ENCODE peak calls at places on chromosomes 13 and 19, in five cellular contexts. One of them, this sample, is unnamed.

GRCh38 chr13:80884031-80884785 is 543.3 kb upstream of the SPRY2 start:
- DNase-seq in IMR-90: no peak
- DNase-seq in prostate gland: no peak
- DNase-seq in uterus: no peak
- DNase-seq in suprapubic skin: no peak
- DNase-seq in this sample: no peak

GRCh38 chr19:4504297-4504701 is 14.0 kb downstream of the PLIN4 start:
- DNase-seq in IMR-90: no peak
- DNase-seq in prostate gland: no peak
- DNase-seq in uterus: no peak
- DNase-seq in suprapubic skin: no peak
- DNase-seq in this sample: no peak

GRCh38 chr13:51246411-51247298 is 24.5 kb downstream of the FAM124A start:
- DNase-seq in IMR-90: no peak
- DNase-seq in prostate gland: peak; percentile 43
- DNase-seq in uterus: no peak
- DNase-seq in suprapubic skin: no peak
- DNase-seq in this sample: no peak

GRCh38 chr19:3524075-3524842 is 14.7 kb upstream of the TEKTIP1 start:
- DNase-seq in IMR-90: no peak
- DNase-seq in prostate gland: no peak
- DNase-seq in uterus: no peak
- DNase-seq in suprapubic skin: peak; percentile 50
- DNase-seq in this sample: no peak

GRCh38 chr13:43134896-43135295 is 111.5 kb downstream of the DNAJC15 start:
- DNase-seq in IMR-90: no peak
- DNase-seq in prostate gland: no peak
- DNase-seq in uterus: no peak
- DNase-seq in suprapubic skin: no peak
- DNase-seq in this sample: no peak

GRCh38 chr19:29858000-29858596 is 46.3 kb downstream of the CCNE1 start:
- DNase-seq in IMR-90: no peak
- DNase-seq in prostate gland: no peak
- DNase-seq in uterus: no peak
- DNase-seq in suprapubic skin: no peak
- DNase-seq in this sample: peak; percentile 50

GRCh38 chr19:48964205-48965032 is 690 bp upstream of the FTL start:
- DNase-seq in IMR-90: peak; percentile 44
- DNase-seq in prostate gland: no peak
- DNase-seq in uterus: no peak
- DNase-seq in suprapubic skin: no peak
- DNase-seq in this sample: peak; percentile 56

GRCh38 chr13:89783221-89783755 is 1564.2 kb upstream of the MIR17HG start:
- DNase-seq in IMR-90: no peak
- DNase-seq in prostate gland: no peak
- DNase-seq in uterus: no peak
- DNase-seq in suprapubic skin: no peak
- DNase-seq in this sample: no peak

GRCh38 chr19:1561236-1561842 is 6.8 kb downstream of the MEX3D start:
- DNase-seq in IMR-90: no peak
- DNase-seq in prostate gland: no peak
- DNase-seq in uterus: no peak
- DNase-seq in suprapubic skin: no peak
- DNase-seq in this sample: no peak

GRCh38 chr19:6752257-6753177 is 13.0 kb downstream of the TRIP10 start:
- DNase-seq in IMR-90: no peak
- DNase-seq in prostate gland: no peak
- DNase-seq in uterus: no peak
- DNase-seq in suprapubic skin: no peak
- DNase-seq in this sample: no peak

GRCh38 chr13:43573361-43573740 is 213.4 kb downstream of the ENOX1 start:
- DNase-seq in IMR-90: no peak
- DNase-seq in prostate gland: no peak
- DNase-seq in uterus: no peak
- DNase-seq in suprapubic skin: no peak
- DNase-seq in this sample: no peak

GRCh38 chr13:20492036-20492435 is 33.6 kb downstream of the CRYL1 start:
- DNase-seq in IMR-90: no peak
- DNase-seq in prostate gland: no peak
- DNase-seq in uterus: no peak
- DNase-seq in suprapubic skin: no peak
- DNase-seq in this sample: no peak

GRCh38 chr13:114236224-114236623 is 1.5 kb downstream of the CDC16 start:
- DNase-seq in IMR-90: no peak
- DNase-seq in prostate gland: no peak
- DNase-seq in uterus: no peak
- DNase-seq in suprapubic skin: no peak
- DNase-seq in this sample: no peak

GRCh38 chr19:17871032-17871877 is 490 bp upstream of the SLC5A5 start:
- DNase-seq in IMR-90: no peak
- DNase-seq in prostate gland: no peak
- DNase-seq in uterus: no peak
- DNase-seq in suprapubic skin: no peak
- DNase-seq in this sample: no peak

GRCh38 chr19:14363203-14364097 is 17.8 kb upstream of the ADGRE5 start:
- DNase-seq in IMR-90: peak; percentile 42
- DNase-seq in prostate gland: peak; percentile 16
- DNase-seq in uterus: peak; percentile 92
- DNase-seq in suprapubic skin: peak; percentile 72
- DNase-seq in this sample: peak; percentile 50

GRCh38 chr19:35015576-35016351 is 14.5 kb upstream of the SCN1B start:
- DNase-seq in IMR-90: peak; percentile 64
- DNase-seq in prostate gland: no peak
- DNase-seq in uterus: peak; percentile 71
- DNase-seq in suprapubic skin: no peak
- DNase-seq in this sample: no peak

GRCh38 chr13:20065516-20065915 is 95.3 kb downstream of the GJA3 start:
- DNase-seq in IMR-90: no peak
- DNase-seq in prostate gland: no peak
- DNase-seq in uterus: no peak
- DNase-seq in suprapubic skin: no peak
- DNase-seq in this sample: no peak

GRCh38 chr13:40812102-40812501 is 22.7 kb downstream of the SLC25A15 start:
- DNase-seq in IMR-90: no peak
- DNase-seq in prostate gland: no peak
- DNase-seq in uterus: no peak
- DNase-seq in suprapubic skin: no peak
- DNase-seq in this sample: no peak

GRCh38 chr13:23794267-23795161 is 94.7 kb downstream of the MIPEP start:
- DNase-seq in IMR-90: peak; percentile 85
- DNase-seq in prostate gland: no peak
- DNase-seq in uterus: no peak
- DNase-seq in suprapubic skin: no peak
- DNase-seq in this sample: no peak

GRCh38 chr13:35496761-35497386 is 20.4 kb upstream of the MAB21L1 start:
- DNase-seq in IMR-90: no peak
- DNase-seq in prostate gland: no peak
- DNase-seq in uterus: no peak
- DNase-seq in suprapubic skin: no peak
- DNase-seq in this sample: no peak

GRCh38 chr13:63190742-63191141 is 1775.1 kb upstream of the PCDH20 start:
- DNase-seq in IMR-90: peak; percentile 53
- DNase-seq in prostate gland: no peak
- DNase-seq in uterus: no peak
- DNase-seq in suprapubic skin: no peak
- DNase-seq in this sample: no peak
- TF ChIP-seq POLR2A in IMR-90: no peak
- TF ChIP-seq POLR2A in prostate gland: no peak
- TF ChIP-seq POLR2A in uterus: no peak
- TF ChIP-seq POLR2A in suprapubic skin: no peak
- TF ChIP-seq POLR2A in this sample: no peak

DNA sequence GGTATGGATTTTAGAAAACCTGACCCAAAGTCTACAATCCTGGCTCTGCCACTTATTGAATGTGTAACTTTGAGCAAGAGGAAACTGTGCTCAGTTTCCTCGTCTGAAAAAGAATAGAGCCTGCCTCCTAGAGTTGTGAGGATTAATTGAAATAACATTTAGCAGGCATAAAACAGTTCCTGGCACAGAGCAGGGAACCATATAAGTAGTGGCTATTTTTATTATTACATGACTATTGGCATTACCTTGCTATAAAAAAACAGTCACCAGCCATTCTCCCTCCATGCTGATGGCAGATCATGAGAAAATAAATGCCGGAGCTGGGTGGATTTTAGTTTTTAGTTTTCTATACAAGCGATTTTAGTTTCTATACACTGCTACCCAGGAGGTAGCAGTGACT is 5.8 kb downstream of the DOCK9 start:
- DNase-seq in IMR-90: no peak
- DNase-seq in prostate gland: no peak
- DNase-seq in uterus: no peak
- DNase-seq in suprapubic skin: no peak
- DNase-seq in this sample: no peak
- H3K4me1 ChIP-seq in IMR-90: peaks cover 6% of the 10 kb centered on the region
- H3K4me1 ChIP-seq in prostate gland: peaks cover 3% of the 10 kb centered on the region
- H3K4me1 ChIP-seq in uterus: no peaks in the 10 kb centered on the region
- H3K4me1 ChIP-seq in suprapubic skin: peaks cover 60% of the 10 kb centered on the region
- H3K4me1 ChIP-seq in this sample: peaks cover 4% of the 10 kb centered on the region

GRCh38 chr13:71659427-71659826 is 207.6 kb downstream of the DACH1 start:
- DNase-seq in IMR-90: no peak
- DNase-seq in prostate gland: no peak
- DNase-seq in uterus: no peak
- DNase-seq in suprapubic skin: no peak
- DNase-seq in this sample: no peak
- H3K27ac ChIP-seq in IMR-90: no peak overlapping the region
- H3K27ac ChIP-seq in prostate gland: no peak overlapping the region
- H3K27ac ChIP-seq in uterus: no peak overlapping the region
- H3K27ac ChIP-seq in suprapubic skin: no peak overlapping the region
- H3K27ac ChIP-seq in this sample: no peak overlapping the region

DNA sequence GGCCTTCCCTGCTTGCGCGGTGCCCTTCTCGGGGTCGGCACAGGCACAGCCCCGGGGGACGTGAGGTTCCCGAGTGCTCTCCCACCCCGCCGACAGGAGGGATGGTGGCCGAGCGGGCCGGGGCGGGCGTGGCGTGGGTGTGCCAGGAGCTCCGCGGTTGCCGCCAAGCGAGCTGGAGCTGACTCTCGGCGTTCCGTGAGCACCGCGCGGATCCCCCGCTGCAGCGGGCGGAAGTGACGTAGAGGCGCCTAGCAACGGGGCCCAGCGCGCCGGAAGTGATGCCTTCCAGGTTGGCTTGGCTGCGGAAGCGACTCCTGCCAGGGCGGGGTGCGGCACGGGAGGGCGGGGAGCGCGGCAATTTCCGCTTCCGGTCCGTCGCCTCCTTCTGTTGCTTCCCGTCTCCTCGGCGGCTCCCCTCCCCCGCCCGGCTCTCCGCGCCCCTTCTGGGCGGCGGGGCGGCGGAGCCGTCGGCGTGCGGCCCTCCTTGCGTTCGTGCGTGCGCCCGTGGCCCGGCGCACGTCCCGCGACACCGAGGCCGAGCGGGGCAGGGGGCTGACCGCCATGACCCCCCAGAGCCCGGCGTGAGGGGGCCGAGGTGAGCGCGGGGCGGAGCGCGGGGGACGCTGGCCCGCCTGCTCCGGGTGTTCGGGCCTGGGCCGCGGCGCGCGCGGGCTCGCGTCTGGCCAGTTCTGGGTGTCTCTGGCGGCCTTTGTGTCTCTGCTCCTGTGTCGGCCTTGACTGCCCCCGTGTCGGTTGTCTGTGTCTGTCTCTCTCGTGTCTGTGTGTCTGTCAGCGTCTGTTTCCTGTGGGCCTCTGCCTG is at the start of gene EPN1:
- DNase-seq in IMR-90: peak; percentile 96
- DNase-seq in prostate gland: peak; percentile 95
- DNase-seq in uterus: peak; percentile 96
- DNase-seq in suprapubic skin: peak; percentile 98
- DNase-seq in this sample: peak; percentile 98
- TF ChIP-seq POLR2A in IMR-90: peak; percentile 38
- TF ChIP-seq POLR2A in prostate gland: peak; percentile 53
- TF ChIP-seq POLR2A in uterus: peak; percentile 14
- TF ChIP-seq POLR2A in suprapubic skin: peak; percentile 32
- TF ChIP-seq POLR2A in this sample: no peak

GRCh38 chr19:55637534-55637933 is 3.3 kb upstream of the ZNF580 start:
- DNase-seq in IMR-90: no peak
- DNase-seq in prostate gland: no peak
- DNase-seq in uterus: no peak
- DNase-seq in suprapubic skin: no peak
- DNase-seq in this sample: no peak

GRCh38 chr19:55635334-55635717 is 5.5 kb upstream of the ZNF580 start:
- DNase-seq in IMR-90: no peak
- DNase-seq in prostate gland: no peak
- DNase-seq in uterus: no peak
- DNase-seq in suprapubic skin: no peak
- DNase-seq in this sample: no peak

GRCh38 chr19:55636723-55637122 is 4.1 kb upstream of the ZNF580 start:
- DNase-seq in IMR-90: no peak
- DNase-seq in prostate gland: no peak
- DNase-seq in uterus: no peak
- DNase-seq in suprapubic skin: no peak
- DNase-seq in this sample: no peak

GRCh38 chr19:55633866-55634265 is 6.9 kb upstream of the ZNF580 start:
- DNase-seq in IMR-90: no peak
- DNase-seq in prostate gland: no peak
- DNase-seq in uterus: no peak
- DNase-seq in suprapubic skin: no peak
- DNase-seq in this sample: no peak

GRCh38 chr19:55635856-55636440 is 4.9 kb upstream of the ZNF580 start:
- DNase-seq in IMR-90: no peak
- DNase-seq in prostate gland: no peak
- DNase-seq in uterus: no peak
- DNase-seq in suprapubic skin: no peak
- DNase-seq in this sample: no peak
- H3K4me1 ChIP-seq in IMR-90: peaks cover 11% of the 10 kb centered on the region
- H3K4me1 ChIP-seq in prostate gland: peaks cover 21% of the 10 kb centered on the region
- H3K4me1 ChIP-seq in uterus: peaks cover 30% of the 10 kb centered on the region
- H3K4me1 ChIP-seq in suprapubic skin: peaks cover 74% of the 10 kb centered on the region
- H3K4me1 ChIP-seq in this sample: peaks cover 63% of the 10 kb centered on the region

DNA sequence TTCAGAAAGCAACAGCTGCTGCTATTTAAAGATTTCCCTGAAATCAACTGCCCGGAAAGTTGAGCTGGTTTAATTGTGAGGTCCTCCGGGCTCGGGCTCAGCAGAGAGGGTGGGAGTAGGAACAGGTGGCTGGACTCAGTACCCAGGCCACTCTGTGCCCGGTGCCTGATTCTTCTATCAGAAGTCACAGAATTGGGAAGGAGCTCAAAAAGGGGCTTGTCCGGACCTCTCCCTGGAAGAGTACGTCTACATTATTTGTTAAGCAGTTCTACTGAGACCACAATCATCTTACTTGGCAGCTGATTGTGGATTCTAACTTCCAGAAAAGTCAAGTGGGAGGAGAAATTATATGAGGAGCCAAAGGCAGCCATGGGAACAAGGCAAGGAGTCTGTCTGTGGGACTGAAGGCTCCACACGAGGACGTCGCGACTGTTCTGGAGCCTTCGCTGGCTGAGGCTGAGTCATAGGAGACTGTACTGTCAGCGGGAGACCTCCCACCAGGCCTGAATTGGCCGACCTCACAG is 91.7 kb upstream of the ANKRD10 start:
- DNase-seq in IMR-90: peak; percentile 84
- DNase-seq in prostate gland: peak; percentile 44
- DNase-seq in uterus: peak; percentile 82
- DNase-seq in suprapubic skin: peak; percentile 81
- DNase-seq in this sample: no peak
- H3K27ac ChIP-seq in IMR-90: peak overlapping the region; percentile 73
- H3K27ac ChIP-seq in prostate gland: peak overlapping the region; percentile 81
- H3K27ac ChIP-seq in uterus: peak overlapping the region; percentile 84
- H3K27ac ChIP-seq in suprapubic skin: peak overlapping the region; percentile 52
- H3K27ac ChIP-seq in this sample: peak overlapping the region; percentile 86

GRCh38 chr19:11142528-11143171 is 12.9 kb downstream of the SPC24 start:
- DNase-seq in IMR-90: peak; percentile 95
- DNase-seq in prostate gland: peak; percentile 62
- DNase-seq in uterus: peak; percentile 98
- DNase-seq in suprapubic skin: peak; percentile 91
- DNase-seq in this sample: peak; percentile 95
- TF ChIP-seq POLR2A in IMR-90: no peak
- TF ChIP-seq POLR2A in prostate gland: no peak
- TF ChIP-seq POLR2A in uterus: no peak
- TF ChIP-seq POLR2A in suprapubic skin: no peak
- TF ChIP-seq POLR2A in this sample: no peak

This sample was measured in stomach.